ENCODE peak calls at places on chromosomes 13 and 19, in seven cellular contexts. R is transverse colon, O is stomach, E is HL-60, I is GM23338, Q is breast epithelium, V is SK-N-MC. G is an unnamed sample.

GRCh38 chr19:507286-508203 is at the start of gene TPGS1:
- DNase-seq in V (peak; percentile 100), O (peak; percentile 78), Q (peak; percentile 97), R (peak; percentile 79), I (peak; percentile 93), E (peak; percentile 65), G (peak; percentile 95)

GRCh38 chr13:114164681-114165429 is 14.2 kb upstream of the CFAP97D2 start:
- DNase-seq in V (no peak), O (no peak), I (no peak), E (no peak), R (no peak), Q (no peak), G (no peak)

GRCh38 chr19:11345122-11345752 is 831 bp downstream of the TMEM205 start:
- DNase-seq in O (no peak), Q (no peak), I (no peak), V (no peak), E (no peak), R (no peak), G (no peak)

GRCh38 chr19:46206176-46206575 is 23.4 kb upstream of the IGFL1 start:
- DNase-seq in I (no peak), O (no peak), E (no peak), R (no peak), Q (no peak), V (no peak), G (no peak)

GRCh38 chr13:108777421-108778420 is 148.3 kb downstream of the MYO16 start:
- DNase-seq in R (no peak), V (peak; percentile 85), O (no peak), E (no peak), I (peak; percentile 45), Q (no peak), G (no peak)

GRCh38 chr13:29849071-29849541 is 1.3 kb downstream of the UBL3 start:
- DNase-seq in O (no peak), V (no peak), E (peak; percentile 69), Q (no peak), R (peak; percentile 31), I (peak; percentile 20), G (no peak)

GRCh38 chr13:43838909-43839308 is 40.6 kb downstream of the CCDC122 start:
- DNase-seq in R (no peak), I (no peak), E (no peak), O (no peak), V (no peak), Q (no peak), G (no peak)

GRCh38 chr19:41870401-41870873 is 6.6 kb upstream of the CD79A start:
- DNase-seq in R (no peak), O (no peak), E (no peak), I (no peak), V (no peak), Q (no peak), G (no peak)

GRCh38 chr19:49923055-49924003 is 5.7 kb upstream of the ATF5 start:
- DNase-seq in I (no peak), V (no peak), O (no peak), E (no peak), R (peak; percentile 46), Q (no peak), G (no peak)

GRCh38 chr13:103568314-103568713 is 502.1 kb upstream of the SLC10A2 start:
- DNase-seq in Q (no peak), R (no peak), E (no peak), O (no peak), I (no peak), V (no peak), G (no peak)

GRCh38 chr13:114071441-114071840 is 61.0 kb downstream of the RASA3 start:
- DNase-seq in R (no peak), O (no peak), V (no peak), I (no peak), E (no peak), Q (peak; percentile 34), G (peak; percentile 16)

GRCh38 chr19:50564229-50565105 is 3.8 kb downstream of the LRRC4B start:
- DNase-seq in V (no peak), I (no peak), E (no peak), R (no peak), O (no peak), Q (no peak), G (no peak)

GRCh38 chr19:56108447-56109195 is 12.5 kb downstream of the ZNF787 start:
- DNase-seq in I (no peak), E (no peak), Q (no peak), V (no peak), R (no peak), O (peak; percentile 57), G (no peak)

GRCh38 chr19:29588095-29588494 is 18.0 kb upstream of the POP4 start:
- DNase-seq in Q (no peak), V (no peak), I (no peak), O (no peak), R (no peak), E (no peak), G (no peak)

GRCh38 chr13:94416454-94417080 is 62.9 kb downstream of the DCT start:
- DNase-seq in R (no peak), E (peak; percentile 21), Q (no peak), V (no peak), I (peak; percentile 94), O (no peak), G (peak; percentile 34)

GRCh38 chr19:44904426-44904994 is 1.1 kb upstream of the APOE start:
- DNase-seq in E (no peak), V (no peak), R (no peak), Q (no peak), I (peak; percentile 79), O (no peak), G (no peak)

GRCh38 chr19:47427241-47428176 is 8.2 kb upstream of the MEIS3 start:
- DNase-seq in E (peak; percentile 54), V (no peak), R (peak; percentile 54), Q (peak; percentile 67), I (peak; percentile 92), O (peak; percentile 65), G (peak; percentile 61)

GRCh38 chr19:47429140-47429793 is 9.9 kb upstream of the MEIS3 start:
- DNase-seq in V (no peak), E (no peak), R (no peak), I (peak; percentile 75), O (no peak), Q (no peak), G (no peak)

GRCh38 chr19:47430041-47430802 is 10.9 kb upstream of the MEIS3 start:
- DNase-seq in V (no peak), I (peak; percentile 79), R (peak; percentile 64), E (peak; percentile 23), O (peak; percentile 53), Q (peak; percentile 61), G (peak; percentile 41)

GRCh38 chr19:47432091-47432490 is 12.8 kb upstream of the MEIS3 start:
- DNase-seq in Q (no peak), R (no peak), E (no peak), O (no peak), V (no peak), I (no peak), G (no peak)

GRCh38 chr19:47428177-47428894 is 9.0 kb upstream of the MEIS3 start:
- DNase-seq in Q (peak; percentile 90), I (peak; percentile 100), E (peak; percentile 49), V (peak; percentile 93), R (peak; percentile 80), O (peak; percentile 73), G (peak; percentile 85)
- H3K27ac ChIP-seq in Q (peak overlapping the region; percentile 15), I (no peak overlapping the region), E (no peak overlapping the region), V (no peak overlapping the region), R (peak overlapping the region; percentile 2), O (no peak overlapping the region), G (no peak overlapping the region)

DNA sequence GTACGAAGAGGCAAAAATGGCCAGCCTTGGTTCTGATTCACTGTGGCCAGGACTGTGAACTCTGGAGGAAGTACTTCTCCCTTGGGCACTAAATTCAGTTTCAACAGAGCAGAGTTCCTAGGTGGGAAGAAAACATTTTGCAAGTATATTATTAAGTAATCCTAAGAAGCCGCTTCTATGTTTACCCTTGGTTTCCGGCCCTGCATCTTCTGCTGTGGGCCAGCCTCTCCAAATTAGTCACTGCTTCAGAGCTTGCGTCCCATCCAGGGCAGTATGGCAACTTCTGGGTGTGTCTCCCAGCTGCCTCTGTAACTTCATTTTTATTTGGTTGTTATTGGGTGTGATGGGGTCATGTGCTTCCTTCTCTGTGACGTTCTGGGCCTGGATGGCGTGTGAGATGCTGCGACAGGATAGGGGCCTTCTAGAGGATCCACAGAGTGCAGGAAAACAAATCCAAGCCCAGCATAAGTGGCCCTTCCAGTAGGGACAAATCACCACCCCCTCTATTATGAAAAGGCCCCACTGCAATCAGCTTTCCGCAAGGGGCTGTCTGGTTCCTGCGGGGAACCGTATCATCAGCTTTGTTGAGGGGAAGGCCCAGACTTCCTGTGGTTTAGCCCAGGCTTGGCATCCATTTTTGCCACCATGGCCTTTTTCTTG is 55.1 kb upstream of the C1QTNF9 start:
- DNase-seq in R (no peak), O (no peak), I (no peak), E (peak; percentile 92), Q (no peak), V (no peak), G (peak; percentile 82)
- H3K4me3 ChIP-seq in R (no peak overlapping the region), O (no peak overlapping the region), I (no peak overlapping the region), E (no peak overlapping the region), Q (peak overlapping the region; percentile 32), V (no peak overlapping the region), G (no peak overlapping the region)

GRCh38 chr13:112066624-112067004 is 335 bp upstream of the SOX1 start:
- DNase-seq in E (no peak), I (peak; percentile 92), O (no peak), Q (no peak), V (no peak), R (peak; percentile 45), G (no peak)

GRCh38 chr13:112064222-112064621 is 2.7 kb upstream of the SOX1 start:
- DNase-seq in O (no peak), I (no peak), Q (no peak), R (no peak), V (no peak), E (no peak), G (no peak)

GRCh38 chr13:112063807-112064206 is 3.1 kb upstream of the SOX1 start:
- DNase-seq in Q (no peak), O (no peak), I (no peak), E (no peak), R (no peak), V (no peak), G (no peak)

GRCh38 chr13:112065867-112066623 is 904 bp upstream of the SOX1 start:
- DNase-seq in I (peak; percentile 83), V (no peak), R (no peak), E (no peak), Q (no peak), O (no peak), G (peak; percentile 48)

DNA sequence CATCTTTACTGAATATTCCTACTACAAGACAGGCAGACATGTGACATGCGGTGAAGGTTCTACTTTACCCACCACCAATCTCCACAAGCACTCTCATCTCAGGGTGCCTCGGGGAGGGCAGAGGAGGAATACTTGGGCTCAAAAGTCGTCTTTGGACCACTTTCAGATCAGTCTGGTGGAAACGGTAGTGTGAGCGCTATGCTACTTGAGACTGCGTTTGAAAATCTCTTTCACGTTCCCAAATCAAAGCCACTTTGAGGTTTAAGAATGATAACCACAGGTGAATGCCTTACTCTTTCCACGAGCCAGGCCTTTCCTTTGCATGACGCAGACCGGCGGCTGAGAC is 1.5 kb upstream of the SOX1 start:
- DNase-seq in E (no peak), O (no peak), Q (no peak), I (no peak), V (no peak), R (no peak), G (no peak)
- TF ChIP-seq POLR2AphosphoS5 in E (no peak), O (no peak), Q (no peak), I (no peak), V (no peak), R (no peak), G (no peak)

GRCh38 chr13:85819513-85819912 is 20.3 kb upstream of the SLITRK6 start:
- DNase-seq in Q (no peak), E (no peak), O (no peak), I (no peak), R (no peak), V (no peak), G (no peak)
- H3K27ac ChIP-seq in Q (no peak overlapping the region), E (no peak overlapping the region), O (no peak overlapping the region), I (no peak overlapping the region), R (no peak overlapping the region), V (peak overlapping the region; percentile 90), G (no peak overlapping the region)

G was measured in upper lobe of left lung.